ENCODE peak calls at places on chromosome 11, in eight cellular contexts. C, T, R, F, S, P, J and Z are unnamed samples.

GRCh38 chr11:31643831-31644230 is 134.3 kb downstream of the ELP4 start:
- DNase-seq in C (no peak), S (no peak), T (no peak), P (no peak), R (no peak), F (no peak), J (peak), Z (no peak)

GRCh38 chr11:44634401-44635281 is 69.2 kb downstream of the CD82 start:
- DNase-seq in C (no peak), F (peak), S (peak), J (peak), P (peak), R (peak), T (peak), Z (no peak)

GRCh38 chr11:2798951-2799761 is 86.4 kb downstream of the CDKN1C start:
- DNase-seq in P (peak), S (peak), T (peak), R (no peak), F (peak), C (peak), J (peak), Z (no peak)

GRCh38 chr11:69217276-69218105 is 61.8 kb downstream of the SMIM38 start:
- DNase-seq in F (no peak), R (peak), C (no peak), S (peak), J (no peak), T (no peak), P (no peak), Z (peak)

GRCh38 chr11:12397953-12398352 is 20.6 kb downstream of the PARVA start:
- DNase-seq in P (peak), R (peak), T (no peak), S (peak), C (no peak), F (peak), J (peak), Z (no peak)

GRCh38 chr11:7911011-7911410 is 20.1 kb downstream of the OR10A6 start:
- DNase-seq in T (no peak), S (no peak), C (no peak), R (no peak), J (no peak), P (no peak), F (no peak), Z (no peak)

GRCh38 chr11:63884191-63884590 is 32.8 kb downstream of the RCOR2 start:
- DNase-seq in F (no peak), P (no peak), T (no peak), C (no peak), R (no peak), S (no peak), J (no peak), Z (no peak)

GRCh38 chr11:2547806-2548205 is 103.0 kb downstream of the KCNQ1 start:
- DNase-seq in J (no peak), P (no peak), T (no peak), S (peak), C (no peak), R (peak), F (no peak), Z (no peak)

GRCh38 chr11:126607776-126608625 is 252.5 kb downstream of the ST3GAL4 start:
- DNase-seq in P (no peak), C (no peak), J (no peak), T (no peak), F (no peak), R (no peak), S (no peak), Z (no peak)

GRCh38 chr11:17778956-17779860 is 44.6 kb downstream of the KCNC1 start:
- DNase-seq in S (no peak), J (no peak), T (no peak), C (no peak), F (no peak), P (no peak), R (peak), Z (no peak)

GRCh38 chr11:96230686-96231085 is 112.3 kb downstream of the MAML2 start:
- DNase-seq in J (no peak), R (no peak), P (no peak), F (no peak), C (no peak), T (no peak), S (no peak), Z (no peak)

GRCh38 chr11:10398525-10398924 is 56.5 kb upstream of the AMPD3 start:
- DNase-seq in J (no peak), S (peak), R (no peak), F (no peak), T (no peak), C (no peak), P (peak), Z (peak)

GRCh38 chr11:125990244-125990643 is 44.4 kb downstream of the VSIG10L2 start:
- DNase-seq in P (peak), F (peak), J (peak), C (no peak), R (no peak), T (no peak), S (no peak), Z (no peak)

GRCh38 chr11:61675826-61676225 is 4.4 kb upstream of the DAGLA start:
- DNase-seq in T (no peak), F (no peak), R (no peak), P (no peak), J (peak), C (no peak), S (no peak), Z (no peak)

GRCh38 chr11:45817191-45817590 is 12.2 kb downstream of the SLC35C1 start:
- DNase-seq in S (no peak), P (no peak), J (no peak), T (peak), R (no peak), F (no peak), C (no peak), Z (no peak)

GRCh38 chr11:35594680-35595079 is 23.6 kb upstream of the FJX1 start:
- DNase-seq in T (no peak), F (no peak), P (no peak), R (no peak), S (no peak), C (no peak), J (no peak), Z (no peak)

GRCh38 chr11:72225411-72225951 is 914 bp downstream of the INPPL1 start:
- DNase-seq in F (no peak), R (peak), S (no peak), T (no peak), C (no peak), J (no peak), P (no peak), Z (peak)

GRCh38 chr11:121762820-121763219 is 310.1 kb upstream of the SORL1-AS1 start:
- DNase-seq in T (no peak), S (no peak), F (peak), C (no peak), R (no peak), P (peak), J (peak), Z (no peak)

GRCh38 chr11:12889243-12889642 is 119.9 kb upstream of the RASSF10 start:
- DNase-seq in T (no peak), F (peak), P (peak), S (no peak), C (peak), R (peak), J (peak), Z (no peak)

GRCh38 chr11:124946735-124947141 is 7.3 kb upstream of the CCDC15 start:
- DNase-seq in P (no peak), J (peak), C (no peak), F (no peak), S (no peak), R (no peak), T (no peak), Z (no peak)

GRCh38 chr11:13647391-13647790 is 21.1 kb upstream of the FAR1 start:
- DNase-seq in R (no peak), F (no peak), J (no peak), T (no peak), P (no peak), S (no peak), C (no peak), Z (no peak)

GRCh38 chr11:120977470-120977869 is 46.4 kb upstream of the TBCEL start:
- DNase-seq in F (no peak), J (peak), T (no peak), C (no peak), R (no peak), P (no peak), S (no peak), Z (no peak)

DNA sequence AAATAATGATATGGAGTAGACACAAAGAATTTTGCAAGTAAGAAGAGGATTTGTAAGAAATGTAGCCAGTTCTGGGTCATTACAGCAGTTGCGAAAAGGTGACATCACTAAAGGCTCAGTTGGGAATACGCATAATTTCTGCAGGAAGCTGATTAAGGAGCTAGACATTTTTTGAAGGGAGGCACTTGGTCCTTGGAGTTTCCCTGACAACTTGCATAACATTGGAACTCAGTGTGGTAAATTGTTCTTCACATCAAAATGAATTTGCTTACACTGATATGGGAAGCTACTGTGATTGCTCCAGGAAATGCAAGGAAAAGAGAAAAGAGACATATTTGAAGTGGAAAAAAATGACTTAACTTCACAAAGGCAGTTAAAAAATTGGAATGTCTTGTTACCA is 626.1 kb downstream of the NELL1 start:
- DNase-seq in J (no peak), C (no peak), R (no peak), P (no peak), F (no peak), S (no peak), T (no peak), Z (no peak)
- H3K4me3 ChIP-seq in J (no peak), C (no peak), R (no peak), P (no peak), F (no peak), S (no peak), T (no peak), Z (no peak)

GRCh38 chr11:111348147-111348546 is 30.9 kb downstream of the POU2AF1 start:
- DNase-seq in P (no peak), J (no peak), C (no peak), F (no peak), T (no peak), S (no peak), R (no peak), Z (no peak)

GRCh38 chr11:111347723-111348115 is 31.4 kb downstream of the POU2AF1 start:
- DNase-seq in T (no peak), F (no peak), R (no peak), S (no peak), C (no peak), P (no peak), J (peak), Z (no peak)

GRCh38 chr11:111344032-111344431 is 35.0 kb downstream of the POU2AF1 start:
- DNase-seq in F (peak), S (peak), T (peak), J (peak), P (peak), C (peak), R (peak), Z (no peak)

GRCh38 chr11:111349191-111349695 is 29.8 kb downstream of the POU2AF1 start:
- DNase-seq in J (no peak), S (no peak), R (no peak), C (no peak), T (no peak), F (no peak), P (no peak), Z (no peak)

DNA sequence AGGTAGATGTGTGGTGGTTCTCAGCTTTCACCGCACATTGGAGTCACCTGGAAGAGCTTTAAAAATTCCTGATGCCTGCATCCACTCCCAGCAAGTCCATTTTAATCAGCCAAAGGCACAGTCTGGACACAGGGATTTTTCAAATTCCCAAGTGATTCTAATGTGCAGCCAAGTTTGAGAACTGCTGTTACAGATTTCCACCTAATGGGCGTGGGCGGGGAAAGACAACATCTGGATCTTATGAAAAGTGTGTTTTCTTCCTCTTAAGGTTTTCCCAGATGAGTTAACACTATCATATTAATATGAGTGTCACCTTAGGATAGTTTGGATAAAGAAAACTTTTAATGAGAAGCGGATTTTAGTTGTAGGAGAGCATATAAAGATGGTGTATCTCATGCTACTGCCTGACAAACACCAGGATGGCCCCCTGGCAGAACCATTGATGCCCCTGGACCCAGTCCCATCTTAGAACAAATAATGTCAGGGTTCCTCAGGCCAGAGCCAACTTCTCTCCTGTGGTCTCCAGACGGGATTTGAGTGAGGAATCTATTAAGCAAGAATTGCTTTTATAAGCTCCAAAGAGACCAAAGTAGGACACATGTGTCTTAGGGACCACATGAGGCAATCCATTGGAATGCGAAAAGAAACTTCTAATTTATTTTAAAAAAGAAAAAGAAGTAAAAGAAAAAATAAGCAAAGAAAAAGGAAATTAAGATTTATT is 31.9 kb downstream of the POU2AF1 start:
- DNase-seq in S (no peak), J (no peak), R (peak), T (no peak), P (peak), C (peak), F (peak), Z (peak)
- TF ChIP-seq POLR2A in S (no peak), J (no peak), R (no peak), T (no peak), P (no peak), C (no peak), F (no peak), Z (no peak)

GRCh38 chr11:34269694-34270245 is 88.0 kb downstream of the ABTB2 start:
- DNase-seq in S (no peak), P (no peak), C (no peak), J (no peak), F (no peak), T (no peak), R (no peak), Z (no peak)
- H3K4me3 ChIP-seq in S (no peak), P (no peak), C (no peak), J (no peak), F (no peak), T (no peak), R (no peak), Z (no peak)

GRCh38 chr11:65977621-65978390 is 16.3 kb downstream of the SART1 start:
- DNase-seq in J (no peak), S (no peak), T (no peak), P (no peak), C (no peak), R (no peak), F (no peak), Z (peak)
- TF ChIP-seq POLR2A in J (no peak), S (no peak), T (no peak), P (no peak), C (no peak), R (no peak), F (no peak), Z (no peak)

GRCh38 chr11:117099681-117100080 is 1.5 kb upstream of the SIK3 start:
- DNase-seq in J (no peak), P (no peak), S (no peak), F (no peak), R (no peak), T (no peak), C (no peak), Z (no peak)
- H3K4me3 ChIP-seq in J (no peak), P (no peak), S (no peak), F (no peak), R (no peak), T (no peak), C (no peak), Z (no peak)

GRCh38 chr11:131985769-131986393 is 615.5 kb downstream of the NTM start:
- DNase-seq in R (no peak), S (no peak), C (no peak), P (no peak), J (no peak), F (no peak), T (no peak), Z (no peak)
- TF ChIP-seq POLR2A in R (no peak), S (no peak), C (no peak), P (no peak), J (no peak), F (no peak), T (no peak), Z (no peak)

GRCh38 chr11:93741094-93741881 is at the start of the genes C11orf54 and TAF1D:
- DNase-seq in C (peak), P (peak), J (peak), F (peak), S (peak), T (peak), R (peak), Z (no peak)

GRCh38 chr11:93740031-93740801 is 1.1 kb downstream of the TAF1D start:
- DNase-seq in R (no peak), J (peak), S (peak), F (no peak), C (no peak), P (no peak), T (no peak), Z (no peak)

GRCh38 chr11:93740802-93741093 is 547 bp downstream of the TAF1D start:
- DNase-seq in F (peak), P (peak), C (peak), T (peak), J (peak), R (peak), S (peak), Z (no peak)

GRCh38 chr11:93743316-93743715 is 1.8 kb downstream of the C11orf54 start:
- DNase-seq in S (peak), R (no peak), F (no peak), J (no peak), T (no peak), C (no peak), P (no peak), Z (no peak)

GRCh38 chr11:93741882-93742226 is 382 bp downstream of the C11orf54 start:
- DNase-seq in S (peak), P (no peak), F (no peak), T (no peak), R (peak), C (peak), J (peak), Z (no peak)
- H3K4me3 ChIP-seq in S (peak), P (peak), F (peak), T (peak), R (peak), C (peak), J (peak), Z (peak)